ENCODE peak calls at places on chromosomes 13 and 19, in eight cellular contexts. R is PC-3; Z is esophagus squamous epithelium; B is mucosa of descending colon; I is psoas muscle; Y is left lung; P is CD8-positive, alpha-beta T cell; E is CD4-positive, alpha-beta memory T cell. A is an unnamed sample.

GRCh38 chr19:5954293-5954692 is 23.6 kb downstream of the RANBP3 start:
- DNase-seq in Z (no peak), R (no peak), Y (no peak), P (no peak), I (no peak), B (no peak), E (no peak), A (no peak)

GRCh38 chr13:75628811-75629210 is 7.3 kb upstream of the LMO7 start:
- DNase-seq in E (no peak), Z (no peak), P (no peak), R (no peak), B (no peak), Y (no peak), I (no peak), A (no peak)

GRCh38 chr19:31138077-31138476 is 211.2 kb downstream of the TSHZ3 start:
- DNase-seq in R (no peak), I (no peak), Y (no peak), Z (no peak), E (no peak), P (no peak), B (peak; percentile 39), A (no peak)

GRCh38 chr13:105219636-105220035 is 1315.8 kb downstream of the EFNB2 start:
- DNase-seq in E (no peak), Z (no peak), P (no peak), Y (no peak), B (no peak), R (no peak), I (no peak), A (no peak)

GRCh38 chr13:113886561-113887112 is 22.8 kb upstream of the GAS6 start:
- DNase-seq in P (no peak), I (no peak), E (no peak), Z (no peak), B (no peak), R (no peak), Y (no peak), A (no peak)

GRCh38 chr19:51948979-51949378 is 21.7 kb downstream of the ZNF613 start:
- DNase-seq in B (no peak), Z (no peak), Y (peak; percentile 68), I (no peak), P (no peak), R (no peak), E (no peak), A (no peak)

GRCh38 chr13:38530492-38530891 is 156.4 kb upstream of the FREM2 start:
- DNase-seq in B (no peak), Y (no peak), P (no peak), R (peak; percentile 33), I (no peak), Z (no peak), E (no peak), A (no peak)

GRCh38 chr13:38381840-38382239 is 32.2 kb downstream of the UFM1 start:
- DNase-seq in R (no peak), B (no peak), I (no peak), P (no peak), Z (no peak), Y (no peak), E (no peak), A (no peak)

GRCh38 chr19:42199440-42200115 is 17.9 kb downstream of the DEDD2 start:
- DNase-seq in I (peak; percentile 66), P (peak; percentile 57), R (no peak), Z (no peak), E (peak; percentile 67), B (peak; percentile 64), Y (peak; percentile 93), A (peak; percentile 54)

DNA sequence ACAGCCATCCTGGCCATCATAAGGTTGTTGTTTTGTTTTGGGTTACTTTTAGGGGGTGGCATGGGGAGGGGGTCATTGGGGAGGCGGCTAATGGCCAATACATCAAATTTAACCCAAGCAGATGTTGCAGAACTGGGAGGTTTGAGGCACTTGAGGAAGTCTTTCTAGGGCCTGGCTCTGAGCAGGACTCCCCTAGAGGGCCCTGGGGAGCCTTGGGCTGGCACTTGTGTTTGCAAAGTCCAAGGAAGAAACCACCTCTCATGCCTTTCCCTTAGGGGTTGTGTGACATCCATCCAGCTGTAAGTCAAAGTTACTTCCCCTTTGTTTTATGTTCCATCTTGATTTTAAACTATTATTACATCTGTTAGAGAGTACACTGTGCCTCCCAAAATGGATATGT is 160.0 kb downstream of the KATNAL1 start:
- DNase-seq in E (no peak), Z (no peak), R (no peak), Y (no peak), P (no peak), B (no peak), I (no peak), A (no peak)
- H3K4me1 ChIP-seq in E (peaks cover 99% of the 10 kb centered on the region), Z (peaks cover 24% of the 10 kb centered on the region), R (peaks cover 13% of the 10 kb centered on the region), Y (peaks cover 10% of the 10 kb centered on the region), P (peaks cover 77% of the 10 kb centered on the region), B (no peaks in the 10 kb centered on the region), I (no peaks in the 10 kb centered on the region), A (peaks cover 83% of the 10 kb centered on the region)

DNA sequence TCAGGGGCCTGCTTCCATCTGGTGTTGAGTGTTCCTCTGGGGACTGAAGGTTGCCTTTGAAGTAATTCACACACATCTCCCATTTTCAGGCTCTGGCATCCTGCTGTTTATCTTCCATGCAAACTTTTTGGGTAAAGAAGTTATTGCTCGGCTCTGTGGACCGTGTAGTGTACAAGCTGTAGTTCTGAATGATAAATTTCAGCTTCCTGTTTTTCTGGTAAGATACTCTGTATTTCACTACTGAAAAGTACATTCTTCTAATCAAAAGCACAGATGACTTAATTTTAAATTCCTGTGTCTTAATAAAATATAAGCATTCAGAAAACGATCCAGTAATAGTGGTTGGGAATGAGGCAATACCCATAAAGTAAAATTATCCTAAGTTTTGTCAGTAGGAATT is 36.7 kb downstream of the MPHOSPH8 start:
- DNase-seq in Z (no peak), B (no peak), E (no peak), Y (no peak), R (no peak), P (no peak), I (no peak), A (no peak)
- H3K4me3 ChIP-seq in Z (no peak overlapping the region), B (no peak overlapping the region), E (no peak overlapping the region), Y (no peak overlapping the region), R (no peak overlapping the region), P (no peak overlapping the region), I (no peak overlapping the region), A (no peak overlapping the region)

GRCh38 chr13:51000576-51001260 is 91.1 kb downstream of the RNASEH2B start:
- DNase-seq in I (peak; percentile 82), B (no peak), P (no peak), Z (no peak), E (no peak), R (peak; percentile 2), Y (no peak), A (no peak)
- H3K4me1 ChIP-seq in I (no peaks in the 10 kb centered on the region), B (no peaks in the 10 kb centered on the region), P (no peaks in the 10 kb centered on the region), Z (peaks cover 21% of the 10 kb centered on the region), E (no peaks in the 10 kb centered on the region), R (no peaks in the 10 kb centered on the region), Y (no peaks in the 10 kb centered on the region), A (no peaks in the 10 kb centered on the region)

GRCh38 chr13:36431204-36432105 is 840 bp upstream of the CCNA1 start:
- DNase-seq in Z (no peak), B (no peak), P (no peak), E (no peak), Y (peak; percentile 84), R (no peak), I (no peak), A (no peak)

GRCh38 chr13:36428083-36428482 is 4.2 kb upstream of the CCNA1 start:
- DNase-seq in E (no peak), Y (no peak), I (no peak), B (no peak), P (no peak), Z (no peak), R (peak; percentile 91), A (no peak)

GRCh38 chr13:36432106-36432544 is at the start of gene CCNA1:
- DNase-seq in Y (peak; percentile 93), Z (no peak), I (peak; percentile 57), B (no peak), P (no peak), E (no peak), R (peak; percentile 46), A (no peak)

GRCh38 chr13:36430247-36431203 is 1.8 kb upstream of the CCNA1 start:
- DNase-seq in B (no peak), I (no peak), E (no peak), R (no peak), Z (no peak), Y (no peak), P (no peak), A (no peak)
- H3K4me3 ChIP-seq in B (no peak overlapping the region), I (no peak overlapping the region), E (no peak overlapping the region), R (no peak overlapping the region), Z (no peak overlapping the region), Y (no peak overlapping the region), P (no peak overlapping the region), A (no peak overlapping the region)

DNA sequence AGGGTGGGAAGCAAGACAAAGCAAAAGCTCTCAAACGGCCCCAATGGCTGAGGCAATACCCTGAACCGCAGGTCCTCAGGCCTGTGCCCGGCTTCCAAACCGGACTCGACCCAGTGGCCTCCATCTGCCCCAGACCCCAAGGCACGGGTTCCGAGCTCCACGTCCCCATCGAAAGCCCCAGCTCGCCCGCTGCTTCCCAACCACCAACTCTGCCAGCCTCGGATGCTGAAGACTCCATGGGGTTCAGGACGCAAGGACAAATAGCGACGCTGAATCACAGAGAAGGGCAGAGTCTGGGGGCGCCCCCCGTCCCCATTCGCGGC is 559 bp downstream of the POLR2E start:
- DNase-seq in I (peak; percentile 53), E (no peak), Z (no peak), P (no peak), B (no peak), R (no peak), Y (no peak), A (no peak)
- H3K4me1 ChIP-seq in I (peaks cover 15% of the 10 kb centered on the region), E (peaks cover 43% of the 10 kb centered on the region), Z (peaks cover 61% of the 10 kb centered on the region), P (peaks cover 54% of the 10 kb centered on the region), B (peaks cover 31% of the 10 kb centered on the region), R (peaks cover 29% of the 10 kb centered on the region), Y (peaks cover 17% of the 10 kb centered on the region), A (peaks cover 35% of the 10 kb centered on the region)

A was measured in CD8-positive, alpha-beta memory T cell.